ENCODE peak calls at places on chromosome 18, in four cellular contexts. O is GM23338, Z is GM23248, P is MM.1S. R is an unnamed sample.

GRCh38 chr18:55249572-55249971 is 290.3 kb upstream of the CCDC68 start:
- DNase-seq in O (no peak), Z (no peak), P (no peak), R (no peak)

GRCh38 chr18:47397671-47398319 is 146.3 kb upstream of the SKOR2 start:
- DNase-seq in O (peak), Z (no peak), P (peak), R (peak)

GRCh38 chr18:46152436-46152807 is 48.2 kb downstream of the HAUS1 start:
- DNase-seq in O (no peak), Z (peak), P (no peak), R (no peak)

GRCh38 chr18:3619222-3619621 is 169.2 kb downstream of the TGIF1 start:
- DNase-seq in Z (no peak), P (no peak), O (no peak), R (no peak)

GRCh38 chr18:67776929-67777328 is 260.4 kb upstream of the DSEL start:
- DNase-seq in O (no peak), Z (peak), P (no peak), R (peak)

GRCh38 chr18:40056085-40056484 is 1898.9 kb upstream of the PIK3C3 start:
- DNase-seq in P (no peak), Z (no peak), O (no peak), R (no peak)

GRCh38 chr18:80010551-80010906 is 22.2 kb upstream of the TXNL4A start:
- DNase-seq in O (no peak), Z (no peak), P (no peak), R (no peak)

GRCh38 chr18:30965237-30965636 is 77.3 kb downstream of the DSC3 start:
- DNase-seq in P (no peak), Z (no peak), O (no peak), R (no peak)

DNA sequence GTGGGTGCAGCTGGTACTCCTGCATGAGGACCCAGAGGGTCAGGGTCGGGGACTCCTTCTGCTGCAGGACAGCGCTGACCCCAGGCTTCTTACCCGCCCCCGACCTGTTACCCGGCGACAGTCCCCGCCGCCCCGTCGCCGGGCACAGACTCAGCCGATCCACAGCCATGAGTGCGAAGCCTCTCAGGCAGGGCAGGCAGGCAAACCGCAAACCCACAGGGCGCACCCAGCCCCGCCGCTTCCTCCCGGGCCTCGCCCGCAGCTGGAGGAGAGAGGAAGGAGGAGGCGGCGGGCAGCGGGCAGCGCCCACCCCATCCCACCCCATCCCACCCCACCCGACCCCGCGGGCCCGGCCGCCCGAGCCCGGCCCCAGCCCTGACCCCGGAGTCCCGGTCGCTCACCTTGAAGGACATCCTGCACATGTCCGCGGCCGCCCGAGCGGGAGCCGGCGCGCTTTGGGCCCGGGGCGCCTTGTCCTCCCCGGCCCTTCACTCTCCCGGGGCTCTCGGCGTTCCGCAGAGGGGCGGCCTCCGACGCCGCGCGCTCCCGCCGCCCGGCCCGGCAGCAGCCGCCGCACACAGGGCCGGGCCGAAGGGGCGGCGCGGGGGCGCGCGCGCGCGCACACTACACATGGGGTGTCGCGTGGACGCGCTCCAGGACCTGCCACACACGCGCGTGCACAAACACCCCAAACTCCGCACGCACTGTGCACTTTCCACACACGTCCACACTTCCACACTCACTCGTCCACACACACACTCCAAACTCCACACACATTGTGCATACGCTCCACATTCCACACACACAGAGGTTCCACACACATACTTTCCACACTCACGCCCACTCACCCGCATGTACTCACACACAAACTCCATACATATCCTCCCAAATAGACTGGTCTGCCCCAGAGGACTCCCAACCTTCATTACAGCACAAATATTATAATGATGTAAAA is at the start of gene ANKRD29:
- DNase-seq in Z (peak), P (peak), O (peak), R (peak)
- TF ChIP-seq EZH2phosphoT487 in Z (no peak), P (no peak), O (no peak), R (no peak)

GRCh38 chr18:9861933-9862332 is 23.8 kb upstream of the TXNDC2 start:
- DNase-seq in O (no peak), Z (no peak), P (peak), R (no peak)
- TF ChIP-seq EZH2phosphoT487 in O (no peak), Z (no peak), P (no peak), R (no peak)

DNA sequence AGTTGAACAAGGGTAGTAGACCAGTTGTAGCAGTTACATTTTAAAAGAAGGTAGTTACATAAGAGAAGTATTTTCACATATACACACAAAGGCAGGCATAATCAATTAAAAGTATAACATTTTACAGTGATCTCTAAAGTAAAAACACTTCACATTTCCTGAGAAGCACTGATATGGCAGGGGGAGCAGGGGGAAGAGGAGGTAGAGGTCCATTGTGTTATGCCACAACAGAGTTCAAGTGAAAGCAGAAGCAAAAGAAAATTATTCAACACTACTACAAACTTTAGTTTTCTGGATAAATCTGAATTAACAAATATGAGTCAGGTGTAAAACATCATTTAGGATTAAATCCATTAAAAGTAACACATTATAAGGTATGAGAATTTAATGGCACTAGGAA is 38.4 kb downstream of the ROCK1 start:
- DNase-seq in O (no peak), P (no peak), Z (no peak), R (no peak)
- TF ChIP-seq EZH2phosphoT487 in O (no peak), P (no peak), Z (no peak), R (no peak)

GRCh38 chr18:551404-552061 is 28.6 kb upstream of the CETN1 start:
- DNase-seq in Z (no peak), P (no peak), O (no peak), R (no peak)

GRCh38 chr18:555705-556402 is 24.3 kb upstream of the CETN1 start:
- DNase-seq in O (no peak), Z (peak), P (no peak), R (no peak)
- TF ChIP-seq EZH2phosphoT487 in O (no peak), Z (no peak), P (no peak), R (no peak)

DNA sequence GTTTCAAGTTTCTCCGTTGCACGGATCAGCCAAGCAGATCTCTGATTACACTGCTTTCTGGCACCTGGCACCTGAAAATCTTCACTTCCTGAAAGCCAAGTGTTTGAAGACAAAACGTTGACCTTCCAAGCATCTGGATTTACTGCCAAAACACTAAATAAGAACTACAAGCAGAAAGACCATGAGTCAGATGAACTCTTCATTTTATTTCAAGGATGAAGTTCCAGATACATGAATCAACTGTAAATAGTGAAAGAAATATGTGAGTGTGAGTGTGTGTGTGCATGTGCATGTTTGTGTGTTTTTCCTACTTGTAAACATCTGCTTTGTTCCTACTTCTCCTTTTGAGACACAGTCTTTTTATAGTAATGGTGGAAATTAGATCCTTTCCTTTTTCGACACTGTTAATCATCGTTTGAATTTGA is 60.0 kb upstream of the DTNA start:
- DNase-seq in P (no peak), Z (peak), O (no peak), R (no peak)
- TF ChIP-seq EZH2phosphoT487 in P (no peak), Z (no peak), O (no peak), R (no peak)

DNA sequence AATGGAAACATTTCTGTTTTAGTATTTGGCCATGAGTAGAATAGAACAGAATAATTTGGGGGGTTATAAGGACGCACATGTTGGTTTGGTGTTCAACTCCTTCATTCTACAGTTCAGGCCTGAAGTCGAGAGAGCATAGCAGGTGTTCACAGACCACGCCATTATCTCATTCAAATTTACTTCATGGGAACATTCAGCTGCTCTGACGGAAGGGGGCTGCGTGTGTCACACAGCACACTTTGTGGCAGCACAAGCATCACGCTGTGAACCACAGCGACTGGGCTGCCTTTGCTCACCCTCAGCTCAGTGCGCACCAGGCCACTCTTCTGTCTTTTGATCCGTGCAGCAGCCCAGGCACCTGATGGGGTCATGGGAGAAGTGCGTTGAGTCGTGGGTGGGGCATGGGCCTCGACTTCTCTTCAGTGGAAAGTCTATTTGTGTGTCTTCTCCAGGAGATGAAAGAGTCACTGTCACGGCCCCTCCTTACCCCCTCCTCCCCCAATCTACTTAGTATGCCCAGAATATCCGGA is 348.6 kb upstream of the SALL3 start:
- DNase-seq in Z (no peak), P (no peak), O (no peak), R (no peak)
- TF ChIP-seq EZH2phosphoT487 in Z (no peak), P (no peak), O (no peak), R (no peak)

GRCh38 chr18:78658531-78658930 is 321.1 kb upstream of the SALL3 start:
- DNase-seq in Z (no peak), P (no peak), O (no peak), R (no peak)

GRCh38 chr18:78661316-78661715 is 318.3 kb upstream of the SALL3 start:
- DNase-seq in Z (no peak), O (no peak), P (no peak), R (no peak)

GRCh38 chr18:78659748-78660147 is 319.9 kb upstream of the SALL3 start:
- DNase-seq in Z (no peak), P (no peak), O (peak), R (peak)

GRCh38 chr18:78659057-78659456 is 320.6 kb upstream of the SALL3 start:
- DNase-seq in Z (no peak), O (no peak), P (no peak), R (no peak)

DNA sequence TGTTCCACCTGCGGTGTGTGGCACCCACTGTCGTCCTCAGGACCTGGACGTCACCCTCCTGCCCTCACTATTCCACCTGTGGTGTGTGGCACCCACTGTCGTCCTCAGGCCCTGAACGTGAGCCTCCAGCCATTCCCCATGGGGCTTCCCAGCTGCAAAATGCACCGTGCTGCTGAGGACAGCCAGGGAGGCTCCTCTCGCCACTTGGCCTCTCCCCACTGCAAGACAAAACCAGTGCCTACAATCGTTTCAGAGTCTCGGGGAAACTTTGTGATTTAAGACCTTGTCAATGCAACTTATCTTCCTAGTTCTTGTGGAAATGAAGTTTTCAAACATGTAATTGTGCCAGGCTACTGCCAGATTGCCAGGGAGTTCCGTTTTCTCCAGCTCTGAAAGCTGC is 319.3 kb upstream of the SALL3 start:
- DNase-seq in O (no peak), Z (no peak), P (no peak), R (no peak)
- TF ChIP-seq EZH2phosphoT487 in O (no peak), Z (no peak), P (no peak), R (no peak)

DNA sequence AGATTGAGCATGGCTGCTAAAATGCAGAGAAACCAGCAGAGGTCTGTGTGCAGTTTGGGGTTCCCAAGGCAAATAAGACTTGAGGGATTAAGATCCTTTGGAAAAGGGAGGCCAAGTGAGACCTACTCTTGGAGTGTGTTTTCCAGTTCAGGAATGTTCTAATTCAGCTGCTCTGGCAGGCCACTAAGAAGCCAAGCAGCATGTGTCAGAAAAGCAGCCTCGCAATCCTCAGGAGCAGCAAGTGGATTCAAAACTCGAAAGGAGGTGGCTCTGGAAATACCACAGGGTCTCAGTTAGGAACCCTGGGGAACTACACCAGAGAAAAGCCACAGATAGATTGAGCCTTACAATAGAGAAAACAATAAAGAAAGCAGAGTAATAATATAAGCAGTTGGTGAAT is 569.1 kb downstream of the METTL4 start:
- DNase-seq in Z (no peak), O (peak), P (no peak), R (peak)
- TF ChIP-seq EZH2phosphoT487 in Z (no peak), O (no peak), P (no peak), R (no peak)

DNA sequence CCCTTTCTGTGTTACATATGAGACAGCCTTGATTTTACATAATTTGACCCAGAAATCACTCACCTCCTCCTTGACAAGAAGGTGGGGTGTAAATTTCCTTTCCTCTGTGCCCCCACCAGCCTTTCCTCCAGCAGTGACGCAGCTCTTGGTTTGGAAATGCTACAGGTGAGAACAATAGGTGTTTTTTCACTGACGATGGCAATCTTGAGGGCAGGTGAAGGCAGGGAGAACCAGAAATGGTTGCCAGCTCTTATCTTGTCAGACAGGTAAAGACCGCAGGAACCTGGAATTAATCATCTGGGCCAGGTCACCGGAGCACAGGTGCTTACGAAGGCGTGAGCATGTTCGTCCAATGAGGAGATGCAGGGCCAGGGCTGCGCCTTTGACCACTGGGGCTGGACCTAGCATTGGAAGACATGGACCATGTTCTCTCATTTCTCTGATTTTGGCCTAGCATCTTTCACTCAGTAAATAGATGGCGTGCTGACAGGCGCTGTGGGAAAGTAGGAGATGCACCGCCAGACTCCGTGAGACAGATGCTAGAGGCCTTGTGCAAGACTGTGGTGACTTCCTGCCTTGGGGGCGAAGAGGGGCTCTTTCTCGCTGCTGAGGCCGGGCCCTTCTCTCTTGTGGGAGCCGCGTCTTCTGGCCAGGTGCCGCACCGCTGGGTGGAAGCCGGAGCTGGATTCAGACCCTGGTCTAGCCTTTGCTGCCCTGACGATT is 4.0 kb downstream of the CIDEA start:
- DNase-seq in O (peak), P (no peak), Z (no peak), R (no peak)
- TF ChIP-seq EZH2phosphoT487 in O (no peak), P (no peak), Z (no peak), R (no peak)

GRCh38 chr18:63606526-63606925 is 19.4 kb downstream of the SERPINB13 start:
- DNase-seq in Z (peak), O (no peak), P (no peak), R (no peak)

GRCh38 chr18:63603772-63604171 is 16.6 kb downstream of the SERPINB13 start:
- DNase-seq in P (peak), O (no peak), Z (peak), R (no peak)

DNA sequence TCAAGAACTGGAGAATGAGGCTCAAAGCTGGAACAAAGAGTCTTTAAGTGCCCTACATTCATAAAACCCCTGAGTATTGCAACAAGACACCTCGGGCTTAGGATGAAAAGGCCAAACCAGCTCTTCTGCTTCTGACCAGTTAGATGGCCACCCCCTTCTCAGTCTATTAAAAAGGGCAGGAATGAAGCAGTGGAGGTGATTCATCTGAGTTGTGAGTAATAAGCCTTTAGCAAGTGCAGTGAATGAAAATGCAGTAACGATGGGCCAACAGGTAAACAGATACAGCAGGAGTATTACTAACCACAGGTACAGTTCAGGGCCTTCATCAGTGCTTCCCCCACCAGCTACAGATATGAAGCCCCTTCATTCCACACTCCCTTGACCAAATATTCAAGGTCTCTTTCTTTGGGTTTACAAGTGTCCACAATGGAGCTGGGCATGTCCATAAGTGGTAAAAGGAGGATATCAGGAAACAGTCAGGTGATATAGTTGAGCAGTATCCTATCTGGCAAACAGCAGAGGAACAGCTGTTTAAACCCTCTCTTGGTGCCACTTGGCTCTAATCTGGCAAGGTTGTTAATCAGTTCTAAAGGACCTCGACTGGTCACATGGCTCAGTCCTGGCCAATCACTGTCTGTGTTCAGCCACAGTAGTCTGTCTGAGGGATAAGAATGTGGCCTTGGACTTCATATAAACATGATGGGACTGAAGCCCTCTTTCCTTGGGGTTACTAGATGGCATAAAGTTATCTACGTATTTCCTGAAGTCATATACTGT is 17.8 kb downstream of the SERPINB13 start:
- DNase-seq in P (no peak), Z (peak), O (no peak), R (no peak)
- TF ChIP-seq EZH2phosphoT487 in P (no peak), Z (no peak), O (no peak), R (no peak)